ENCODE peak calls at places on chromosome 6, in four cellular contexts. B is pancreas, H is brain microvascular endothelial cell, X is lower leg skin. F is an unnamed sample.

GRCh38 chr6:77383026-77383425 is 80.3 kb downstream of the HTR1B start:
- DNase-seq in H (no peak), B (no peak), X (no peak), F (no peak)

GRCh38 chr6:20238688-20239587 is 26.7 kb upstream of the MBOAT1 start:
- DNase-seq in B (no peak), H (no peak), X (no peak), F (no peak)

GRCh38 chr6:93676506-93676905 is 257.1 kb upstream of the EPHA7 start:
- DNase-seq in B (no peak), X (no peak), H (no peak), F (peak)

GRCh38 chr6:15401120-15401519 is 155.3 kb downstream of the JARID2 start:
- DNase-seq in B (no peak), X (no peak), H (no peak), F (no peak)

GRCh38 chr6:28522594-28523557 is 2.8 kb upstream of the GPX5 start:
- DNase-seq in H (no peak), B (no peak), X (no peak), F (no peak)

GRCh38 chr6:138765896-138766487 is 7.6 kb upstream of the CCDC28A start:
- DNase-seq in X (no peak), H (peak), B (no peak), F (peak)

GRCh38 chr6:154352898-154353585 is 3.6 kb downstream of the IPCEF1 start:
- DNase-seq in X (no peak), H (no peak), B (no peak), F (no peak)

GRCh38 chr6:45710304-45710821 is 305.3 kb downstream of the CLIC5 start:
- DNase-seq in X (no peak), H (no peak), B (no peak), F (peak)

GRCh38 chr6:170405311-170405975 is 98.9 kb downstream of the FAM120B start:
- DNase-seq in H (peak), B (no peak), X (no peak), F (peak)

GRCh38 chr6:51959744-51960383 is 127.5 kb downstream of the PKHD1 start:
- DNase-seq in X (peak), B (peak), H (peak), F (peak)

GRCh38 chr6:137471497-137471896 is 22.7 kb downstream of the OLIG3 start:
- DNase-seq in X (no peak), H (no peak), B (no peak), F (no peak)

GRCh38 chr6:116533233-116533957 is 12.1 kb downstream of the TRAPPC3L start:
- DNase-seq in X (no peak), H (no peak), B (no peak), F (peak)

GRCh38 chr6:88588938-88589337 is 374.5 kb downstream of the RNGTT start:
- DNase-seq in X (no peak), B (no peak), H (no peak), F (no peak)

GRCh38 chr6:141309295-141309694 is 823.4 kb upstream of the GJE1 start:
- DNase-seq in B (no peak), H (no peak), X (no peak), F (peak)

GRCh38 chr6:33198159-33198852 is 2.2 kb downstream of the RXRB start:
- DNase-seq in H (no peak), B (peak), X (no peak), F (no peak)
- TF ChIP-seq CTCF in H (no peak), B (no peak), X (peak), F (no peak)

GRCh38 chr6:131792091-131792496 is 15.7 kb upstream of the ENPP1 start:
- DNase-seq in X (no peak), B (no peak), H (peak), F (peak)
- TF ChIP-seq CTCF in X (no peak), B (no peak), H (peak), F (no peak)

GRCh38 chr6:56247654-56248122 is 308 bp upstream of the COL21A1 start:
- DNase-seq in B (no peak), H (no peak), X (no peak), F (no peak)

GRCh38 chr6:56246544-56246940 is 838 bp downstream of the COL21A1 start:
- DNase-seq in B (no peak), H (no peak), X (no peak), F (no peak)

GRCh38 chr6:56245903-56246351 is 1.5 kb downstream of the COL21A1 start:
- DNase-seq in X (no peak), B (no peak), H (no peak), F (peak)

GRCh38 chr6:56244528-56245253 is 2.7 kb downstream of the COL21A1 start:
- DNase-seq in H (no peak), B (no peak), X (no peak), F (no peak)

DNA sequence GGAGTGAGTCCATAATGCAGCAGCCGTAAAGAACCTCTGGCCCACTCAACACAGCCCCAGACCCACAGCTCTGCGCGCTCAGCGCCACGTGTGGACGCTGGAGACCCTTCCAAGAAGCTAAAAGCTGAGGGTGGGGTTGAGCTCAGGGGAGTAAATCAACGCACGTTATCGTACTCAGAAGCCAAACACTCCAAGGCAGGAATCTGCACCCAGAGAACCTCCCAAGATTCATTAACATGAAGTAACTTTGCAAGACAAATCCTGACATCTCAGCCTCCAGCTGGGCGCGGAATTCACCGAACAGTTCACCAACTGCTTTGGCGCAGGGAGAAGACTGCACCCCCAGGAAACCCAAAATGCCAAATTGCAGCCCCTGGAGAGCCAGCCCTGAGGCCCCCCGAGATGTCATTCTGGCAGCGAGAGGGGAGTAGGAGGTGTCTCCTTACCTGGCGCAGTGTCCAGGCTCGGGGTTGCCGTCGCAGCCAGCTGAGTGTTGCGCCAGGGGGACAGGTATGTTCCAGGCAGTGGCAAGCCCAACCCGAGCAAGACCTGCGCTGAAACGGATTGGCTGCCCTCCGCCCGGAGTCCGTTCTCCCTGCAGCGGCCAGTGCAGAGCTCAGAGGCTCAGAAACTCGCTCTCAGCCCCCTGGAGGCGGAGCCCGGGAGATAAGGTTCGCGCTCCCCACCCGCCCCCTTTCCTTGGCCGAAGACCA is at the start of gene COL21A1:
- DNase-seq in B (peak), H (no peak), X (peak), F (peak)
- TF ChIP-seq CTCF in B (no peak), H (peak), X (no peak), F (peak)

GRCh38 chr6:160912411-160912810 is 79.2 kb upstream of the MAP3K4 start:
- DNase-seq in X (no peak), B (no peak), H (no peak), F (no peak)
- TF ChIP-seq CTCF in X (no peak), B (no peak), H (no peak), F (no peak)

GRCh38 chr6:100774681-100775080 is 106.4 kb downstream of the ASCC3 start:
- DNase-seq in H (no peak), X (no peak), B (no peak), F (no peak)

GRCh38 chr6:100780648-100781047 is 100.5 kb downstream of the ASCC3 start:
- DNase-seq in X (no peak), B (no peak), H (no peak), F (peak)

GRCh38 chr6:100775667-100776066 is 105.5 kb downstream of the ASCC3 start:
- DNase-seq in X (no peak), H (no peak), B (no peak), F (peak)
- TF ChIP-seq CTCF in X (no peak), H (no peak), B (no peak), F (peak)

GRCh38 chr6:79584332-79584731 is 46.8 kb upstream of the SH3BGRL2 start:
- DNase-seq in X (no peak), B (no peak), H (no peak), F (no peak)
- TF ChIP-seq CTCF in X (no peak), B (no peak), H (no peak), F (no peak)

DNA sequence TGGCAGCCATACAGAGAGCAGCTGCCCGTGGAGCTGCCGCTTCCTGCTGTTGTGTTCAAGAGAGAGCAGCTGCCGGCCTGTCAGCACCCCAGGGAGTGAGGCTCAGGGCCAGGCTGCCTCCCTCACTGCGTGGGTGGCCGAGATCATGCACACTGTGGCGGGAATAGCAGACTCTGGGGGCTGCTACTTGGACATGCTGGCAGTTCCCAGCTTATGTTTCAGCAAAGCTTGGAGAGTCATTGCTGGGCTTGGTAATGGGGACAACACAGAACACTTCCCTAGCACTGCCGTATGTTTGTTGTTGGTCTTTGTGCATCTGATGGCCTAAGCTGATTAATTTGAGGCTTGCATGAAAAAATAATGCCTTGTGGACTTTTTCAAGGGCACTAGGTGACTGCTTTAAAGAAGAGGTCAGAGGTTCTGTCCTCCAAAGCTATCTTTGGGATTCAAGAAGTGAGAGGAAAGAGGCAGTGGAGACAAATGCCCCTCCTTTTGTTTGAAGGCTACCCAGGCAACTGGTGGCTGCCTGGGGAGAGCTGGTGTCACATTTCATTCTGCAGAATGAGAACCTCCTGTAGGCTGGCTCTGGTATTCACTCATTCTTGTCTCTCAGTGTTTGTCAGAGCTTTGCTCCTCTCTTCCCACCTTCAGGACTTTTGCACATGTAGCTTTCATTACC is 18.8 kb downstream of the MRAP2 start:
- DNase-seq in B (no peak), H (peak), X (no peak), F (peak)
- TF ChIP-seq CTCF in B (no peak), H (peak), X (no peak), F (no peak)

GRCh38 chr6:84280030-84280429 is 52.6 kb upstream of the CEP162 start:
- DNase-seq in X (no peak), B (no peak), H (peak), F (peak)

GRCh38 chr6:84280639-84281038 is 53.2 kb upstream of the CEP162 start:
- DNase-seq in B (no peak), H (no peak), X (no peak), F (no peak)

GRCh38 chr6:84282566-84282965 is 55.1 kb upstream of the CEP162 start:
- DNase-seq in H (no peak), B (no peak), X (peak), F (peak)

GRCh38 chr6:84284428-84285033 is 57.1 kb upstream of the CEP162 start:
- DNase-seq in X (no peak), H (peak), B (no peak), F (peak)
- TF ChIP-seq CTCF in X (no peak), H (peak), B (no peak), F (peak)